ENCODE peak calls at places on chromosomes 3 and 15, in seven cellular contexts. Y is tibial artery, V is bronchial epithelial cell, S is lower lobe of right lung, J is colonic mucosa, Z is uterus, F is body of pancreas. T is an unnamed sample. For H3K36me3, the result is how much of the 10 kb centered on the place peaks cover.

GRCh38 chr15:69298697-69299441 is at the start of gene PAQR5:
- DNase-seq in Y (peak), S (peak), Z (no peak), F (peak), V (no peak), J (peak), T (peak)

GRCh38 chr15:85754993-85755392 is 39.7 kb downstream of the KLHL25 start:
- DNase-seq in F (no peak), Z (peak), J (no peak), Y (peak), S (no peak), V (no peak), T (no peak)

GRCh38 chr3:115099115-115099884 is 47.8 kb downstream of the ZBTB20 start:
- DNase-seq in Z (no peak), S (no peak), V (no peak), F (no peak), J (no peak), Y (no peak), T (no peak)

GRCh38 chr3:15805756-15806266 is 8.0 kb upstream of the ANKRD28 start:
- DNase-seq in J (no peak), Y (no peak), S (no peak), Z (no peak), V (peak), F (no peak), T (no peak)

GRCh38 chr15:78977091-78977571 is 32.3 kb upstream of the CTSH start:
- DNase-seq in Z (no peak), Y (no peak), J (no peak), F (no peak), S (no peak), V (no peak), T (no peak)

GRCh38 chr3:11591401-11592266 is 52.1 kb downstream of the VGLL4 start:
- DNase-seq in Y (peak), J (peak), S (no peak), V (peak), Z (peak), F (peak), T (no peak)

GRCh38 chr3:166425900-166426611 is 588.8 kb upstream of the BCHE start:
- DNase-seq in S (no peak), J (no peak), Y (no peak), F (no peak), Z (no peak), V (no peak), T (no peak)

GRCh38 chr3:62562017-62562416 is 188.7 kb upstream of the FEZF2 start:
- DNase-seq in Y (no peak), Z (no peak), S (no peak), F (no peak), V (peak), J (no peak), T (no peak)

GRCh38 chr15:63522143-63522531 is 17.7 kb downstream of the USP3 start:
- DNase-seq in Z (no peak), S (no peak), Y (no peak), V (peak), F (no peak), J (no peak), T (no peak)

GRCh38 chr3:109132801-109133473 is 3.6 kb upstream of the C3orf85 start:
- DNase-seq in Z (no peak), F (no peak), V (peak), J (peak), S (no peak), Y (no peak), T (no peak)

GRCh38 chr15:52569244-52569585 is 385 bp upstream of the ARPP19 start:
- DNase-seq in J (no peak), F (no peak), Z (no peak), S (no peak), Y (no peak), V (no peak), T (no peak)

GRCh38 chr15:42974202-42974862 is 53.8 kb upstream of the TTBK2 start:
- DNase-seq in Y (no peak), J (no peak), F (no peak), V (no peak), Z (no peak), S (no peak), T (no peak)

GRCh38 chr15:88255496-88256171 is 905 bp downstream of the NTRK3 start:
- DNase-seq in V (no peak), Y (peak), F (no peak), Z (peak), S (no peak), J (no peak), T (peak)

GRCh38 chr3:36905545-36905944 is 39.3 kb downstream of the TRANK1 start:
- DNase-seq in F (no peak), Y (no peak), Z (no peak), J (no peak), V (peak), S (no peak), T (no peak)

GRCh38 chr15:29183071-29183831 is 86.4 kb downstream of the NSMCE3 start:
- DNase-seq in J (no peak), Y (no peak), F (no peak), Z (no peak), S (no peak), V (peak), T (no peak)

GRCh38 chr3:112803472-112803871 is 43.2 kb downstream of the CD200R1L start:
- DNase-seq in F (no peak), S (no peak), V (no peak), Y (no peak), Z (no peak), J (no peak), T (no peak)

GRCh38 chr3:190807719-190808375 is 54.6 kb downstream of the GMNC start:
- DNase-seq in Z (peak), S (peak), Y (no peak), J (no peak), V (peak), F (peak), T (no peak)

GRCh38 chr3:81891056-81891455 is 129.6 kb upstream of the GBE1 start:
- DNase-seq in Z (no peak), F (no peak), Y (no peak), S (no peak), J (no peak), V (no peak), T (no peak)

GRCh38 chr3:123424999-123425386 is 23.9 kb downstream of the ADCY5 start:
- DNase-seq in Z (no peak), F (no peak), Y (no peak), V (no peak), S (no peak), J (no peak), T (no peak)

GRCh38 chr3:182509312-182509711 is 284.0 kb upstream of the ATP11B start:
- DNase-seq in V (no peak), J (no peak), Y (no peak), S (no peak), F (no peak), Z (no peak), T (no peak)

GRCh38 chr15:61681676-61682075 is 378.6 kb downstream of the VPS13C start:
- DNase-seq in S (no peak), J (no peak), Z (no peak), Y (no peak), V (peak), F (no peak), T (no peak)

GRCh38 chr3:107283948-107284347 is 93.3 kb upstream of the CCDC54 start:
- DNase-seq in F (no peak), Z (no peak), S (no peak), Y (no peak), J (no peak), V (peak), T (no peak)

GRCh38 chr3:178059124-178059523 is 477.1 kb upstream of the KCNMB2 start:
- DNase-seq in F (no peak), Z (no peak), Y (no peak), S (no peak), J (no peak), V (no peak), T (no peak)

GRCh38 chr3:190424478-190425439 is 24.9 kb downstream of the TMEM207 start:
- DNase-seq in Z (peak), F (peak), V (peak), Y (no peak), S (peak), J (peak), T (no peak)

GRCh38 chr3:30933478-30934207 is 39.2 kb upstream of the GADL1 start:
- DNase-seq in F (no peak), V (no peak), Z (no peak), S (no peak), Y (no peak), J (no peak), T (no peak)

GRCh38 chr15:68515371-68516095 is 63.3 kb upstream of the CORO2B start:
- DNase-seq in J (no peak), Y (no peak), Z (no peak), S (no peak), F (no peak), V (no peak), T (no peak)

GRCh38 chr3:17307482-17307881 is 422.7 kb downstream of the PLCL2 start:
- DNase-seq in Y (no peak), S (no peak), F (no peak), V (peak), Z (no peak), J (no peak), T (no peak)

GRCh38 chr3:166445865-166446264 is 608.6 kb upstream of the BCHE start:
- DNase-seq in F (no peak), V (peak), J (no peak), S (no peak), Y (no peak), Z (no peak), T (no peak)

GRCh38 chr3:169286992-169287391 is 376.5 kb downstream of the MECOM start:
- DNase-seq in Z (no peak), V (peak), F (no peak), S (no peak), J (peak), Y (no peak), T (no peak)

GRCh38 chr3:121592856-121593702 is at the start of gene FBXO40:
- DNase-seq in Y (no peak), Z (no peak), F (peak), J (peak), S (no peak), V (peak), T (peak)

GRCh38 chr3:15499536-15499935 is 22.0 kb downstream of the COLQ start:
- DNase-seq in S (no peak), Y (no peak), J (no peak), V (peak), F (no peak), Z (no peak), T (no peak)

DNA sequence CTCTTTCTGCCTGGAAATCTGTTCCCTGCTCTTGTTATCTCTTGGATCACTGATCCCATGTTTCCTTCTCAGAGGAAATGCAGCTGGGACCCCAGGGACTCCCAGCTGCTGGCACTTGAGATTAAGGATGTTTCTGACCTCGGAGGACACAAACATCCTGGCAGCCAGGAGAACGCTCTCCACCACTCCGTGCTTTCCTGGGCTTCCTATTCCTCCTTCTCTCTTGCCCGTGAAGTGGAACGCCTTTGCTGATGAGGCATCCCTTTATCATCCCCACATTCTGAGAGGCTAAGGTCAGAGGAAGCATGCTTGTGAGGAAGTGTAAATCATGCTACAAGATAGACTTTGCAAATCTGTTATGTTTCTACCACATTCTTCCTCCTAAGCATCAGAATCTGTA is 25.7 kb upstream of the LDHAL6B start:
- DNase-seq in J (no peak), S (no peak), V (no peak), F (no peak), Y (no peak), Z (no peak), T (no peak)
- H3K36me3 ChIP-seq in J (under half), S (under half), V (under half), F (under half), Y (half or more), Z (under half), T (under half)

GRCh38 chr3:72919520-72919919 is 31.7 kb downstream of the GXYLT2 start:
- DNase-seq in V (no peak), F (no peak), Y (no peak), J (no peak), S (no peak), Z (no peak), T (no peak)

GRCh38 chr3:72924055-72924454 is 36.2 kb downstream of the GXYLT2 start:
- DNase-seq in Z (no peak), V (no peak), Y (no peak), F (no peak), J (no peak), S (no peak), T (no peak)
- H3K36me3 ChIP-seq in Z (under half), V (under half), Y (under half), F (under half), J (under half), S (under half), T (under half)

GRCh38 chr3:129587061-129587460 is 19.4 kb downstream of the PLXND1 start:
- DNase-seq in Z (peak), Y (no peak), V (no peak), S (no peak), J (no peak), F (no peak), T (no peak)
- H3K36me3 ChIP-seq in Z (under half), Y (half or more), V (under half), S (half or more), J (under half), F (under half), T (under half)

GRCh38 chr15:92634046-92634445 is 21.5 kb downstream of the FAM174B start:
- DNase-seq in Y (no peak), V (no peak), F (peak), Z (no peak), S (no peak), J (no peak), T (peak)
- H3K36me3 ChIP-seq in Y (under half), V (under half), F (under half), Z (under half), S (under half), J (under half), T (under half)

GRCh38 chr15:93042211-93042610 is 46.8 kb downstream of the RGMA start:
- DNase-seq in F (no peak), J (no peak), V (no peak), Z (no peak), Y (peak), S (no peak), T (no peak)

GRCh38 chr15:93044301-93045190 is 44.5 kb downstream of the RGMA start:
- DNase-seq in J (no peak), V (no peak), F (no peak), Z (no peak), S (peak), Y (no peak), T (no peak)

GRCh38 chr15:93042691-93043378 is 46.2 kb downstream of the RGMA start:
- DNase-seq in Z (no peak), F (no peak), Y (peak), J (no peak), S (peak), V (no peak), T (no peak)

GRCh38 chr15:93045191-93045785 is 43.7 kb downstream of the RGMA start:
- DNase-seq in J (no peak), Y (no peak), S (peak), F (no peak), Z (no peak), V (no peak), T (no peak)

GRCh38 chr15:93043621-93044300 is 45.2 kb downstream of the RGMA start:
- DNase-seq in Y (no peak), S (peak), F (no peak), Z (no peak), J (no peak), V (no peak), T (no peak)
- H3K36me3 ChIP-seq in Y (half or more), S (under half), F (under half), Z (under half), J (under half), V (under half), T (under half)

GRCh38 chr3:13375464-13375863 is 44.7 kb downstream of the NUP210 start:
- DNase-seq in V (no peak), Z (no peak), F (no peak), Y (no peak), J (no peak), S (no peak), T (no peak)
- H3K36me3 ChIP-seq in V (under half), Z (under half), F (under half), Y (under half), J (under half), S (half or more), T (half or more)

GRCh38 chr15:90087454-90088154 is 14.7 kb downstream of the IDH2 start:
- DNase-seq in Z (no peak), F (peak), Y (no peak), V (no peak), S (no peak), J (no peak), T (peak)
- H3K36me3 ChIP-seq in Z (under half), F (under half), Y (half or more), V (under half), S (half or more), J (under half), T (half or more)

DNA sequence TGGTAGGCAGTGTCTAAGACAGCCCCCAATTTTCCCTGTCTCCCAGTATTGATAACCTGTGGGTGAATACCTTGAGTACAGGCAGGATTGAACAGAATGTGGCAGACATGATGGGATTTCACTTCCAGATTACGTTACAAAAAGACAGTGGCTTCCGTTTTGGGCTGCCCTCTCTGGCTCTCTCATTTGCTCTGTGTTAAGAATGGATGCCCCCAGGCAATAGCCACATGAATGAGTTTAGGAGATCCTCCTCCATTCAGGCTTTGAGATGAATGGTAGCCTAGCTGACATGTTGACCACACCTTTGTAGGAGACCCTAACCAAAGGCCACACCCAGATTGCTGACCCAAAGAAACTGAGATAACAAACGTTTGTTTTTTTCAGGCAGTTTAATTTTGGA is 34.3 kb downstream of the UBXN7 start:
- DNase-seq in S (no peak), F (no peak), Z (no peak), J (no peak), V (no peak), Y (no peak), T (no peak)
- H3K36me3 ChIP-seq in S (half or more), F (under half), Z (under half), J (under half), V (under half), Y (half or more), T (under half)

GRCh38 chr3:149038322-149038721 is 47.0 kb downstream of the GYG1 start:
- DNase-seq in Y (no peak), S (no peak), F (no peak), J (no peak), Z (no peak), V (no peak), T (peak)
- H3K36me3 ChIP-seq in Y (under half), S (half or more), F (under half), J (under half), Z (under half), V (under half), T (under half)

GRCh38 chr3:129512595-129512994 is 15.8 kb upstream of the RHO start:
- DNase-seq in V (no peak), Z (no peak), S (no peak), F (no peak), J (no peak), Y (no peak), T (no peak)
- H3K36me3 ChIP-seq in V (under half), Z (under half), S (under half), F (under half), J (under half), Y (half or more), T (under half)